ENCODE peak calls at places on chromosomes 3 and 15, in seven cellular contexts. W is heart left ventricle, J is ascending aorta, Z is transverse colon, Y is neural progenitor cell, R is uterus, A is GM13977. K is an unnamed sample.

GRCh38 chr3:113166719-113167492 is 44.5 kb upstream of the BOC start:
- DNase-seq in A (no peak), Y (peak), W (no peak), R (peak), Z (peak), J (no peak), K (no peak)

GRCh38 chr3:38117748-38118420 is 19.0 kb downstream of the ACAA1 start:
- DNase-seq in A (peak), J (no peak), Z (peak), R (peak), W (no peak), Y (peak), K (peak)

GRCh38 chr15:68352401-68353062 is 75.0 kb downstream of the FEM1B start:
- DNase-seq in R (peak), Z (peak), Y (no peak), A (no peak), J (peak), W (no peak), K (no peak)

GRCh38 chr15:34609658-34610057 is 26.2 kb upstream of the GOLGA8B start:
- DNase-seq in R (no peak), J (no peak), W (no peak), Y (no peak), A (no peak), Z (no peak), K (no peak)

GRCh38 chr3:71816141-71816540 is 31.2 kb upstream of the PROK2 start:
- DNase-seq in A (no peak), Y (peak), Z (no peak), R (no peak), J (no peak), W (no peak), K (no peak)

GRCh38 chr3:167406876-167407492 is 26.9 kb upstream of the ZBBX start:
- DNase-seq in Z (peak), R (no peak), Y (peak), J (no peak), A (no peak), W (no peak), K (peak)

GRCh38 chr15:49832421-49832980 is 211.7 kb downstream of the DTWD1 start:
- DNase-seq in J (no peak), W (no peak), A (no peak), Z (peak), R (no peak), Y (peak), K (peak)

GRCh38 chr3:117393119-117393518 is 683.5 kb downstream of the TUSC7 start:
- DNase-seq in R (no peak), Y (no peak), Z (no peak), W (no peak), A (no peak), J (no peak), K (no peak)

GRCh38 chr3:167733961-167734497 is 663 bp downstream of the PDCD10 start:
- DNase-seq in W (no peak), J (no peak), R (no peak), Z (no peak), Y (peak), A (no peak), K (peak)

GRCh38 chr3:182795383-182795782 is 2.1 kb downstream of the ATP11B start:
- DNase-seq in A (peak), W (no peak), Z (peak), R (no peak), J (no peak), Y (no peak), K (peak)

GRCh38 chr3:42052132-42052866 is 38.9 kb upstream of the TRAK1 start:
- DNase-seq in Z (no peak), W (no peak), J (no peak), R (no peak), A (no peak), Y (no peak), K (no peak)

GRCh38 chr3:107315136-107315535 is 62.1 kb upstream of the CCDC54 start:
- DNase-seq in A (no peak), J (no peak), Y (no peak), W (no peak), Z (no peak), R (no peak), K (no peak)

GRCh38 chr3:64176461-64176996 is 48.7 kb downstream of the PRICKLE2 start:
- DNase-seq in J (no peak), A (no peak), Y (no peak), Z (no peak), W (no peak), R (no peak), K (no peak)

GRCh38 chr15:71792521-71792920 is 17.8 kb upstream of the NR2E3 start:
- DNase-seq in Y (no peak), R (no peak), W (no peak), A (no peak), J (no peak), Z (no peak), K (peak)

GRCh38 chr15:100189849-100190248 is 151.9 kb downstream of the ADAMTS17 start:
- DNase-seq in A (no peak), R (no peak), Z (no peak), J (no peak), Y (no peak), W (no peak), K (no peak)

GRCh38 chr3:35064761-35065160 is 574.6 kb upstream of the ARPP21 start:
- DNase-seq in A (no peak), W (no peak), J (no peak), Y (no peak), R (no peak), Z (no peak), K (no peak)

GRCh38 chr3:115478359-115478758 is 145.0 kb upstream of the GAP43 start:
- DNase-seq in R (no peak), A (no peak), Y (no peak), W (no peak), Z (no peak), J (no peak), K (no peak)

GRCh38 chr15:96553006-96553405 is 222.5 kb downstream of the NR2F2 start:
- DNase-seq in R (no peak), Y (no peak), W (no peak), Z (no peak), A (no peak), J (no peak), K (no peak)

GRCh38 chr3:40417845-40418543 is 31.0 kb downstream of the ENTPD3 start:
- DNase-seq in J (no peak), A (no peak), Y (no peak), Z (no peak), R (no peak), W (no peak), K (no peak)

GRCh38 chr3:134656211-134656800 is 5.5 kb upstream of the KY start:
- DNase-seq in A (no peak), R (no peak), J (no peak), W (peak), Y (no peak), Z (no peak), K (no peak)

GRCh38 chr3:177647876-177648275 is 450.6 kb upstream of the TBL1XR1 start:
- DNase-seq in A (no peak), J (no peak), Y (no peak), Z (no peak), R (no peak), W (no peak), K (no peak)

GRCh38 chr15:25705430-25706115 is 157.6 kb downstream of the ATP10A start:
- DNase-seq in R (no peak), W (no peak), Z (no peak), J (no peak), A (no peak), Y (no peak), K (no peak)

GRCh38 chr3:112653881-112654300 is 12.9 kb upstream of the CCDC80 start:
- DNase-seq in Z (no peak), Y (no peak), A (no peak), W (peak), J (no peak), R (peak), K (no peak)

GRCh38 chr3:73229036-73229435 is 167.6 kb downstream of the EBLN2 start:
- DNase-seq in Y (peak), R (no peak), Z (no peak), W (no peak), A (no peak), J (no peak), K (no peak)

GRCh38 chr3:64225695-64226499 is 631 bp upstream of the PRICKLE2 start:
- DNase-seq in Z (no peak), Y (no peak), J (no peak), W (no peak), R (no peak), A (no peak), K (no peak)

GRCh38 chr3:27596334-27596841 is 112.2 kb upstream of the SLC4A7 start:
- DNase-seq in Y (no peak), W (no peak), Z (no peak), R (no peak), J (no peak), A (peak), K (peak)

GRCh38 chr3:45957606-45958005 is 14.3 kb downstream of the CXCR6 start:
- DNase-seq in Z (no peak), R (no peak), A (no peak), W (no peak), J (no peak), Y (peak), K (no peak)

GRCh38 chr3:141426404-141427034 is 58.2 kb downstream of the ZBTB38 start:
- DNase-seq in R (peak), Y (peak), Z (peak), W (peak), J (no peak), A (no peak), K (peak)

GRCh38 chr3:177126015-177126773 is 71.1 kb downstream of the TBL1XR1 start:
- DNase-seq in R (no peak), Y (no peak), A (no peak), Z (no peak), J (no peak), W (no peak), K (no peak)

GRCh38 chr3:62093025-62093424 is 280.3 kb downstream of the FEZF2 start:
- DNase-seq in Z (no peak), Y (no peak), A (no peak), W (no peak), R (no peak), J (no peak), K (no peak)

GRCh38 chr3:105466495-105467080 is 99.9 kb downstream of the ALCAM start:
- DNase-seq in J (no peak), A (no peak), Z (no peak), R (no peak), Y (no peak), W (no peak), K (no peak)

GRCh38 chr3:146594843-146595482 is 10.2 kb downstream of the PLSCR5 start:
- DNase-seq in A (no peak), Z (no peak), R (no peak), J (no peak), Y (peak), W (no peak), K (no peak)

GRCh38 chr3:12974316-12974715 is 98.9 kb downstream of the IQSEC1 start:
- DNase-seq in J (no peak), R (no peak), W (no peak), Y (no peak), A (no peak), Z (no peak), K (no peak)

GRCh38 chr3:73602171-73602570 is 22.6 kb downstream of the PDZRN3 start:
- DNase-seq in R (no peak), Y (no peak), A (no peak), Z (no peak), W (peak), J (no peak), K (no peak)

GRCh38 chr3:141287326-141287725 is 55.7 kb downstream of the PXYLP1 start:
- DNase-seq in R (no peak), A (no peak), Y (no peak), Z (no peak), W (no peak), J (no peak), K (no peak)

GRCh38 chr3:15152166-15152565 is 53.2 kb upstream of the RBSN start:
- DNase-seq in Y (no peak), W (no peak), A (no peak), Z (no peak), J (no peak), R (no peak), K (no peak)

GRCh38 chr3:178419078-178419477 is 117.2 kb upstream of the KCNMB2 start:
- DNase-seq in R (no peak), J (no peak), W (no peak), Z (no peak), Y (no peak), A (no peak), K (no peak)

GRCh38 chr3:15633159-15633558 is 31.6 kb downstream of the BTD start:
- DNase-seq in W (no peak), R (no peak), A (no peak), Y (peak), Z (no peak), J (no peak), K (no peak)

GRCh38 chr3:159634414-159634813 is 354.2 kb upstream of the IL12A start:
- DNase-seq in R (no peak), J (no peak), Z (no peak), A (no peak), W (no peak), Y (no peak), K (no peak)

GRCh38 chr3:194491996-194492395 is 5.2 kb upstream of the ATP13A3 start:
- DNase-seq in Y (no peak), Z (no peak), A (no peak), W (no peak), R (no peak), J (no peak), K (no peak)
- TF ChIP-seq CTCF in Y (no peak), Z (no peak), A (no peak), W (no peak), R (no peak), J (no peak), K (no peak)

DNA sequence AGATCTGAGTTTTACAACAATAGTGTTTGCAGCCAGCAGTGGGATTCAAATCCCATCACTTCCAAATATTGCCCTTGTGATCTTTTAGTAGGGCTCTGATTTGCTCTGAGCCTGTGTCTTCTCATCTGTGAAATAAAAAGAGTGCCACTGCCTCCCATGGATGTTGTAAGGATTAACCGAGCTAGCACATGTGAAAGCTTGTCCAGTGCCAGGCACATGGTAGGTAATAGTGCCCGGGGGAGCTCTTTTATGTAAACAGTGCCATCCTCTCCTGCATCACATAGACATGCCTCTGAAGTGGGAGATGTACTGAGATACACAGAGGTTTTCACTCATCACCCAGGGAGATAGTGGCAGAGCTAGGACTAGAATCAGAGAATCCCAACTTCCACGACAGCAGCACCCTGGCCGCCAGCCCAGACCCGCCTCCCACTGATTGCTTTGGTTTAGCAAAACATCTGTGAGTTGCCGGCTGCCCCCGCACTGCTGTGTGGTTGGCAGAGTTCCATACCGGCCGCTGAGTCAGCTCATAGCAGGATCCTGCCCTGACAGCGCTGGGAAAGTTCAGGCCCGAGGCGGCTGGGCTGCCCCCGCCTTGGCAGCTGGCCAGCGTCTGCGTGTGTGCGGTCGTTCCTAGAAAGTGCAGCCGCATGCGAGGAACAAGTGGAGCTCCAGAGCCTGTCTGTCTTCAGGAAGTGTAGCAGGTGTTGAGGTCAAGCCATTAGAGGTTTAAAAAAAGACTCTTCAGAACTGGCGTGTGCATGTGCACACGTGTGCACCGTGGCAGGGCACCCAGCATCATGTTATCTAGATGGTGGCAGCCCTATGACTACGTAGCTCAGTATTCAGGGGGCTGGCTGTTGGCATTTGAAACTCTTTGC is 5.0 kb downstream of the ARID3B start:
- DNase-seq in R (peak), Y (no peak), W (peak), A (peak), Z (peak), J (peak), K (peak)
- TF ChIP-seq CTCF in R (no peak), Y (no peak), W (no peak), A (no peak), Z (no peak), J (no peak), K (no peak)

DNA sequence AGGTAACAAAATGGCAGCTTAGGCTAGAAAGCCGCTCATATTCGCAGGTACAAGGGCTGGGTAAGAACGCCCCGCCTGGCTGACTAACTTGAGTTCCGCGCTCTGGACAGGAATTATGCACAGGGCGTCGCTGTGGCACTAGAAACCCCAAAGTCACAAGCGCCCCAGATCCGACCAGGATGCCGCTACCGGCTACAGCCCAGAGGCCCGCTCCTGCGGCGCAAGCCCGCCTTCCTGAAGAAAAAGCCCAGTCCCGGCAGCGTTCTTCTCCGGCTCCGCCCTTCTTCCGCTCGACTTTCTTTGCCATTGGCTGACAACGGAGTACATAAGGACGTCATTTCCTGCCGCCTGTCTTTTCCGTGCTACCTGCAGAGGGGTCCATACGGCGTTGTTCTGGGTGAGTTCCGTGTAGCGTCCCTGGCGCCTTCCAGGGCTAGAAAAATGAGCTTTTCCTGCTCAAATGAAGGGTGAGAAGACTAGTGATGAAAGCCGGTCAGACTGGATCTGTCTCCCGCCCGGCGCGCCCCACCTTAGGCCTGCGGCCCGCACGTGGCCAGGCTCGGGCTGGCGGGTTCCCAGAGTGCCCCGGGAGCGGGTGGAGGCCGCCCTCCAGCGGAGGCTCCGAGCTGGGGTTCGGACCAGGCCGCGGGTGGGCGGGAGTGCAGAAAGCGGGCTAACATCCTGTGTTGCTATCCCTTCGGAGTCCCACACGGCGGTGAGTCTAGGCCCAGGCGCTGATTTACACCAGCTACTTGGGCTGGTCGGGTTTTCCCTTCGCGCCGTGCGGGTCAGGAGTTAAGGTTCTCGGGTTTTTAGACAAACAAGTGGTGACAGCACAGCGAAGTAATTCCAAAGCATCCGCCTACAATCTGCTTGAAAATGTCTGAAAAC is at the start of gene RPSA:
- DNase-seq in Y (peak), Z (peak), R (peak), A (peak), W (peak), J (peak), K (peak)
- TF ChIP-seq CTCF in Y (peak), Z (peak), R (peak), A (peak), W (peak), J (peak), K (peak)

GRCh38 chr3:186239321-186239720 is 122.7 kb downstream of the DGKG start:
- DNase-seq in A (no peak), Z (no peak), J (no peak), R (no peak), W (no peak), Y (peak), K (no peak)
- TF ChIP-seq CTCF in A (peak), Z (no peak), J (peak), R (no peak), W (peak), Y (peak), K (peak)

GRCh38 chr3:85360742-85361387 is 402.1 kb downstream of the CADM2 start:
- DNase-seq in A (peak), J (no peak), Z (peak), W (no peak), R (no peak), Y (peak), K (peak)
- TF ChIP-seq CTCF in A (peak), J (no peak), Z (peak), W (peak), R (no peak), Y (peak), K (peak)

GRCh38 chr15:98083203-98083910 is 122.9 kb downstream of the ARRDC4 start:
- DNase-seq in Z (no peak), J (no peak), A (no peak), R (no peak), W (no peak), Y (peak), K (no peak)
- TF ChIP-seq CTCF in Z (no peak), J (no peak), A (no peak), R (no peak), W (no peak), Y (peak), K (no peak)

GRCh38 chr15:40787991-40788390 is 18.2 kb downstream of the C15orf62 start:
- DNase-seq in W (no peak), Y (peak), Z (no peak), A (no peak), J (no peak), R (no peak), K (no peak)

GRCh38 chr15:40782609-40783227 is 12.9 kb downstream of the C15orf62 start:
- DNase-seq in Z (peak), J (no peak), A (peak), W (peak), R (no peak), Y (peak), K (peak)

GRCh38 chr15:40785814-40786213 is 16.0 kb downstream of the C15orf62 start:
- DNase-seq in J (no peak), R (no peak), A (no peak), Y (no peak), Z (no peak), W (no peak), K (no peak)

GRCh38 chr15:40787344-40787841 is 17.6 kb downstream of the C15orf62 start:
- DNase-seq in J (no peak), A (no peak), W (no peak), Z (peak), R (no peak), Y (no peak), K (peak)

GRCh38 chr15:40785158-40785557 is 15.4 kb downstream of the C15orf62 start:
- DNase-seq in A (no peak), Y (no peak), W (no peak), J (no peak), R (no peak), Z (no peak), K (no peak)
- TF ChIP-seq CTCF in A (no peak), Y (no peak), W (no peak), J (no peak), R (no peak), Z (no peak), K (no peak)

DNA sequence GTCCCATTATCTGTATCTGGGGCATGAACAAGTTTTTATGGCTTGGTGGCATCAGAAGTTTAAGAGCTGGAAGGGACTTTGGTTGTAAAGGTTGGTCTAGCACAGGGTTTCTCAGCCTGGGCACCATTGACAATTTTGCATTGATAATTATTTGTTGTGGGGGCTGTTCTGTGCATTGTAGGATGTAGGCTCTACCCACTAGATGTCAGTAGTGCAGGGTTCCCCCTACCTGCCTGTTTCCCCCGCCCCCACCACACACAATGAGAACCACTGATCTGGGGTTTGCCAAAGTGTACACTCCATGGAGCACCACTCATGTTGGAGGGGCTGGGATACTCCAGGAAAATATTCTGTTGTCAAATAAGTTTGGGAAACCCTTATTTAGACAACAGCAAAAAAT is 42.7 kb downstream of the PLCL2 start:
- DNase-seq in W (no peak), Z (no peak), Y (no peak), R (no peak), A (no peak), J (no peak), K (no peak)
- TF ChIP-seq CTCF in W (no peak), Z (no peak), Y (peak), R (no peak), A (peak), J (no peak), K (no peak)

K was measured in Calu3.